ENCODE peak calls at places on chromosome 17, in six cellular contexts. Q, Z, E, N, G and M are unnamed samples.

GRCh38 chr17:28874750-28875149 is 19.9 kb downstream of the ERAL1 start:
- DNase-seq in Q (no peak), Z (no peak), E (no peak), N (no peak), G (no peak), M (no peak)

GRCh38 chr17:32266389-32267269 is 997 bp downstream of the RHBDL3 start:
- DNase-seq in Q (no peak), Z (peak), E (peak), N (no peak), G (no peak), M (peak)

GRCh38 chr17:66667491-66668030 is 167.4 kb upstream of the CACNG5 start:
- DNase-seq in Q (peak), Z (no peak), E (no peak), N (no peak), G (no peak), M (no peak)

GRCh38 chr17:4480929-4481898 is 17.5 kb upstream of the SPNS2 start:
- DNase-seq in Q (peak), Z (no peak), E (no peak), N (no peak), G (peak), M (peak)

GRCh38 chr17:31523862-31524730 is 132.6 kb downstream of the RAB11FIP4 start:
- DNase-seq in Q (no peak), Z (no peak), E (no peak), N (no peak), G (no peak), M (peak)

GRCh38 chr17:28925912-28926365 is 23.1 kb upstream of the DHRS13 start:
- DNase-seq in Q (peak), Z (no peak), E (no peak), N (no peak), G (no peak), M (no peak)

GRCh38 chr17:73768691-73769090 is 124.4 kb upstream of the SDK2 start:
- DNase-seq in Q (no peak), Z (no peak), E (no peak), N (no peak), G (no peak), M (no peak)

GRCh38 chr17:66776999-66777688 is 57.8 kb upstream of the CACNG5 start:
- DNase-seq in Q (no peak), Z (no peak), E (no peak), N (no peak), G (no peak), M (no peak)

GRCh38 chr17:58513391-58513912 is 986 bp downstream of the MTMR4 start:
- DNase-seq in Q (no peak), Z (no peak), E (peak), N (no peak), G (no peak), M (no peak)

GRCh38 chr17:21039839-21040575 is 2.8 kb downstream of the USP22 start:
- DNase-seq in Q (peak), Z (peak), E (peak), N (no peak), G (no peak), M (no peak)

GRCh38 chr17:55264640-55265298 is at the start of gene HLF:
- DNase-seq in Q (peak), Z (peak), E (peak), N (peak), G (peak), M (peak)

GRCh38 chr17:31739300-31739699 is 119.7 kb downstream of the COPRS start:
- DNase-seq in Q (no peak), Z (no peak), E (no peak), N (no peak), G (no peak), M (no peak)

GRCh38 chr17:3157218-3157617 is 29.9 kb upstream of the OR1G1 start:
- DNase-seq in Q (no peak), Z (no peak), E (no peak), N (no peak), G (no peak), M (no peak)

GRCh38 chr17:50660042-50660886 is 25.6 kb downstream of the ABCC3 start:
- DNase-seq in Q (no peak), Z (no peak), E (no peak), N (no peak), G (peak), M (no peak)

GRCh38 chr17:563646-564045 is 151.0 kb downstream of the VPS53 start:
- DNase-seq in Q (no peak), Z (no peak), E (no peak), N (no peak), G (no peak), M (no peak)

GRCh38 chr17:1896243-1897163 is 66.7 kb downstream of the RPA1 start:
- DNase-seq in Q (no peak), Z (no peak), E (no peak), N (no peak), G (no peak), M (no peak)

GRCh38 chr17:66555605-66556004 is 253.2 kb downstream of the PRKCA start:
- DNase-seq in Q (no peak), Z (no peak), E (no peak), N (no peak), G (no peak), M (no peak)

GRCh38 chr17:6365187-6365943 is 69.6 kb downstream of the AIPL1 start:
- DNase-seq in Q (no peak), Z (no peak), E (no peak), N (no peak), G (no peak), M (no peak)

GRCh38 chr17:46768540-46768870 is 50.0 kb downstream of the WNT3 start:
- DNase-seq in Q (no peak), Z (no peak), E (no peak), N (no peak), G (no peak), M (no peak)

GRCh38 chr17:40499551-40500189 is 1.8 kb downstream of the TNS4 start:
- DNase-seq in Q (no peak), Z (peak), E (peak), N (peak), G (peak), M (no peak)

GRCh38 chr17:78341559-78342437 is 18.1 kb downstream of the SOCS3 start:
- DNase-seq in Q (no peak), Z (peak), E (no peak), N (peak), G (peak), M (peak)

GRCh38 chr17:31561469-31562412 is 170.3 kb downstream of the RAB11FIP4 start:
- DNase-seq in Q (no peak), Z (no peak), E (no peak), N (peak), G (no peak), M (no peak)

GRCh38 chr17:48444531-48445247 is 14.7 kb upstream of the SKAP1 start:
- DNase-seq in Q (peak), Z (peak), E (no peak), N (no peak), G (no peak), M (no peak)

GRCh38 chr17:21249911-21250703 is 3.1 kb downstream of the NATD1 start:
- DNase-seq in Q (no peak), Z (peak), E (no peak), N (no peak), G (no peak), M (no peak)

GRCh38 chr17:11608396-11608795 is 10.1 kb downstream of the DNAH9 start:
- DNase-seq in Q (no peak), Z (no peak), E (no peak), N (peak), G (no peak), M (no peak)

GRCh38 chr17:38587956-38588771 is 17.6 kb downstream of the SRCIN1 start:
- DNase-seq in Q (no peak), Z (no peak), E (no peak), N (no peak), G (no peak), M (no peak)

GRCh38 chr17:48026503-48027321 is 10.9 kb downstream of the COPZ2 start:
- DNase-seq in Q (peak), Z (peak), E (peak), N (peak), G (peak), M (peak)

GRCh38 chr17:31320791-31321190 is 631 bp downstream of the EVI2A start:
- DNase-seq in Q (no peak), Z (no peak), E (no peak), N (no peak), G (no peak), M (no peak)

GRCh38 chr17:27575100-27575911 is 55.7 kb upstream of the LGALS9 start:
- DNase-seq in Q (no peak), Z (no peak), E (no peak), N (no peak), G (no peak), M (no peak)

GRCh38 chr17:20916383-20916782 is 126.4 kb downstream of the USP22 start:
- DNase-seq in Q (no peak), Z (no peak), E (no peak), N (no peak), G (no peak), M (no peak)

GRCh38 chr17:62790554-62790953 is 17.6 kb downstream of the MARCHF10 start:
- DNase-seq in Q (no peak), Z (no peak), E (peak), N (no peak), G (no peak), M (no peak)

GRCh38 chr17:19305261-19305660 is 57.3 kb downstream of the B9D1 start:
- DNase-seq in Q (no peak), Z (no peak), E (no peak), N (no peak), G (no peak), M (no peak)

GRCh38 chr17:917391-917811 is 62.2 kb downstream of the NXN start:
- DNase-seq in Q (no peak), Z (no peak), E (no peak), N (no peak), G (peak), M (peak)

GRCh38 chr17:31074772-31075538 is 19.8 kb upstream of the NF1 start:
- DNase-seq in Q (no peak), Z (peak), E (no peak), N (no peak), G (no peak), M (no peak)

GRCh38 chr17:4948997-4949320 is 629 bp upstream of the PFN1 start:
- DNase-seq in Q (peak), Z (peak), E (peak), N (peak), G (peak), M (peak)

GRCh38 chr17:13490906-13491502 is 110.7 kb downstream of the HS3ST3A1 start:
- DNase-seq in Q (peak), Z (no peak), E (no peak), N (no peak), G (no peak), M (no peak)

GRCh38 chr17:55530064-55530463 is 18.8 kb upstream of the SMIM36 start:
- DNase-seq in Q (no peak), Z (no peak), E (no peak), N (no peak), G (no peak), M (no peak)

GRCh38 chr17:34306466-34306865 is 12.8 kb upstream of the CCL8 start:
- DNase-seq in Q (no peak), Z (peak), E (peak), N (no peak), G (no peak), M (no peak)

GRCh38 chr17:32508926-32509325 is 22.1 kb downstream of the CDK5R1 start:
- DNase-seq in Q (no peak), Z (no peak), E (no peak), N (no peak), G (no peak), M (no peak)

GRCh38 chr17:41667280-41668008 is 21.2 kb upstream of the EIF1 start:
- DNase-seq in Q (no peak), Z (no peak), E (no peak), N (no peak), G (no peak), M (peak)

GRCh38 chr17:41664587-41665565 is 23.8 kb upstream of the EIF1 start:
- DNase-seq in Q (no peak), Z (no peak), E (no peak), N (no peak), G (peak), M (peak)

GRCh38 chr17:41665566-41666335 is 22.9 kb upstream of the EIF1 start:
- DNase-seq in Q (peak), Z (peak), E (peak), N (peak), G (peak), M (peak)

GRCh38 chr17:41666336-41666680 is 22.4 kb upstream of the EIF1 start:
- DNase-seq in Q (no peak), Z (peak), E (peak), N (no peak), G (peak), M (peak)

DNA sequence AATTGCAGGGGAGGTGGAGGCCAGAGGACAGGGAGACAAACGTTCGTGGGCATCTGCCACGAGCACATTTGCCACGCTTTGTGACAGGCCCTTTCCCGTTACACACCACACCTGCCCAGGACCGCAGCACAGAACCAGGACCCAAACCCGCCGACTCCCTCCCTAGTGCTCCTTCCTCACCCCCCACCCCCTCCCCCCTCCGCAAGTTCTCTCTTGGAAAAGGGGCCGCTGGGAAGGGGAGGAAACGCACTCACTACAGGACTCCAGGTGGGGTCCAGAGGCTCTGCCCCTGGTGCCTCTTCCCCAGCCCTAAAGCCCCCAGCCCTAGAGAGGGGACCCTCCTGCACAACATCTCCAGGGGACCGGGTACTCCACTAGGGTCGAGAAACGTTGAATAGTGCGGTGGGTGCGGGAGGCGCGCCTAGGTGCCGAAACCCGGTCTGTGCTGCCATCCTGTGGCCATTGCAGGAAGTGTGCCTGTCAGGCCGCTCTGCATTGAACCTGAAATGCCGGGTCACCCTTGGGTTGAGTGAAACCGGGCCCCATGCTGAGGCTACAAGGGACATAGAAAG is 21.9 kb upstream of the EIF1 start:
- DNase-seq in Q (peak), Z (peak), E (peak), N (peak), G (peak), M (peak)
- H3K4me3 ChIP-seq in Q (peak), Z (peak), E (peak), N (peak), G (no peak), M (peak)

DNA sequence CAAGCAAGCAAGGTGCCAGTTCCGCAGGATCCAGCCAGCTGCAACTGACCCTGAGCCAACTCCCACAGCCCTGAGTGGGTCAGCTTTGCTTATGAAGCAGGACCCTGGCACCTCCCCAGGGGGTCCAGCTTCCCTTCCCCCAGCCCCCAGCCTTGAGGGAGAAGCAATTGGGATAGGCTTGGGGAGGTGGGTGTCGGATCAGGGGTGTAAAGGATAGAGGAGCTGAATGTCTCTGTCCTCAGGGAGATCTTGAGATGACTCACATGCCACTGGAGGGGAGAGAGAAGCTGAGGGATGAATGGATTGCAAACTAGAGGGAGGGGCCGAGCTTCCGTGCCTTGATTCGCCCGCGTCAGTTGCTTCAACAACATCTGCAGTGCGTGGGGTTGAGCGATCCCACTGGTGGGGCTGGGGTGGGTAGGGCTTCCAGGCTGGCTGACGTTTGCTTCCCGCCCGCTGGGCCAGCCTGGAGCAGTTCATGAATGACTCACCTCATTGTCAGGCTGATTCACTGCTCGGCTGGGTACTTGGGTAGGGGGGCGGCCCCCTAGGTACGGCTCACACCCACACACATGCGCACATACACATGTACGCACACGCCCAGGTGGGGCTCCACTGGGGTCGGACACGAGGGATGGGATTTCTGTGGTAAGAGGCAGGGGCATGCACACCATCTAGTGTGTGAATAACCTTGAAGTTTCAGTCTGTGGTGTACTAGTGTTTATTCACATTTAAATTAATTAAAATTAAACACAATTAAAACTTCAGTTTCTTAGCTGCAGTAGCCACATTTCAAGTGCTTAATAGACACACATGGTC is 3.6 kb upstream of the HROB start:
- DNase-seq in Q (no peak), Z (peak), E (no peak), N (peak), G (peak), M (no peak)
- H3K4me3 ChIP-seq in Q (no peak), Z (peak), E (no peak), N (peak), G (no peak), M (no peak)

GRCh38 chr17:64017381-64017980 is 3.0 kb downstream of the ICAM2 start:
- DNase-seq in Q (no peak), Z (peak), E (no peak), N (no peak), G (no peak), M (no peak)
- H3K4me3 ChIP-seq in Q (no peak), Z (no peak), E (no peak), N (no peak), G (no peak), M (peak)

GRCh38 chr17:36918260-36918691 is 19.0 kb upstream of the LHX1 start:
- DNase-seq in Q (no peak), Z (peak), E (no peak), N (no peak), G (no peak), M (no peak)

GRCh38 chr17:36922175-36922574 is 15.1 kb upstream of the LHX1 start:
- DNase-seq in Q (no peak), Z (no peak), E (no peak), N (no peak), G (no peak), M (no peak)

GRCh38 chr17:36920032-36921000 is 17.0 kb upstream of the LHX1 start:
- DNase-seq in Q (no peak), Z (no peak), E (peak), N (no peak), G (no peak), M (no peak)

GRCh38 chr17:36921131-36921851 is 16.0 kb upstream of the LHX1 start:
- DNase-seq in Q (no peak), Z (peak), E (peak), N (no peak), G (no peak), M (no peak)

DNA sequence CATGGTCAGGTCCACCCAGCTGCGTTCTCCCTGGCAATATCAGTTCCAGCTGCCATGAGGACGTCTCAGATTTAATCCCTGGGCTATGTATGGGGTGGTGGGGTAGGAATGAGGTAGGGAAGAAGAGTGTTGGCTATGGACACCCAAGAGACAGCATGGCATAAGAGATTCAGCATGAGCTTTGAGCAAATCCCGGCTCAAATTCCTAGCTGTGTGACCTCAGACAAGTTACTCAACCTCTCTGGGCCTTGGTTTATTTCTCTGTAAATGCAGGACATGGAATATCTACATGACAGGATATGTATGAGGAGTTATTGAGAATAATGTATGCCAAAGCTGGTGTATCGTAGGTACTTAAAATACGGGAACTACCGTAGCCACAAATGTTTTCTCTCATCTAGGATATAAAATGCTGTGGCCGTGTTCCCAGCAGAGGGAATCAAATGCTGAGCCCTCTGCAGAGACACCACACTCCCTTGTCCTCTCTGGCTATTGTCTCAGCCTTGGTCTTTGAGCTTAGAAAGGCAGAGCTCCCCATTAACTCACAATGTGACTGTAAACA is 17.8 kb upstream of the LHX1 start:
- DNase-seq in Q (no peak), Z (no peak), E (no peak), N (no peak), G (no peak), M (no peak)
- H3K4me3 ChIP-seq in Q (no peak), Z (no peak), E (no peak), N (no peak), G (no peak), M (no peak)

DNA sequence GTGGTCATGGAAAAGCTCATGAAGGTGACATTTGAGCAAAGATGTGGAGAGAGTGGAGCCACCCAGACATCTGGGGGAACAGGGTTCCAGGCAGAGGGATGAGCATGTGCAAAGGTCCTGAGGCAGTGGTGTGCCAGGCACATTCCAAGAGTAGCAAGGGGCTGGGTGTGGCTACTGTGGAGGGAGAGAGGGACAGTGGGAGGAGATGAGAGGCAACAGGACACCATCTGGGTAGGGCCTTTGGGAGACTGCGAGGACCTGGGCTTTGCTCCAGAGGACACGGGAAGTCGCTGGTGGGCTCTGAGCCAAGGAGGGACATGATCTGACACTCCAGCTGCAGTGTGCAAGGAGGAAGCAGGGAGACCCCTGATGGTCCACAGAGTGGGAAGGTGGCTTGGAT is 56.8 kb upstream of the MED9 start:
- DNase-seq in Q (no peak), Z (no peak), E (no peak), N (no peak), G (no peak), M (no peak)
- H3K4me3 ChIP-seq in Q (no peak), Z (no peak), E (no peak), N (no peak), G (no peak), M (no peak)

GRCh38 chr17:81032641-81033422 is 2.1 kb upstream of the BAIAP2 start:
- DNase-seq in Q (no peak), Z (no peak), E (peak), N (peak), G (peak), M (peak)
- H3K4me3 ChIP-seq in Q (no peak), Z (peak), E (peak), N (no peak), G (no peak), M (peak)

GRCh38 chr17:83005639-83006038 is 73.8 kb upstream of the METRNL start:
- DNase-seq in Q (no peak), Z (no peak), E (no peak), N (no peak), G (no peak), M (no peak)

GRCh38 chr17:83007504-83008475 is 71.6 kb upstream of the METRNL start:
- DNase-seq in Q (no peak), Z (no peak), E (no peak), N (no peak), G (no peak), M (no peak)

GRCh38 chr17:83008526-83008925 is 70.9 kb upstream of the METRNL start:
- DNase-seq in Q (no peak), Z (no peak), E (no peak), N (no peak), G (no peak), M (no peak)

GRCh38 chr17:83004791-83005380 is 74.5 kb upstream of the METRNL start:
- DNase-seq in Q (no peak), Z (no peak), E (no peak), N (no peak), G (no peak), M (no peak)

GRCh38 chr17:83006515-83007455 is 72.6 kb upstream of the METRNL start:
- DNase-seq in Q (no peak), Z (no peak), E (no peak), N (no peak), G (no peak), M (no peak)
- H3K4me3 ChIP-seq in Q (no peak), Z (no peak), E (no peak), N (no peak), G (no peak), M (no peak)